ENCODE peak calls at places on chromosomes 13 and 19, in eight cellular contexts. One of them, this sample, is unnamed.

GRCh38 chr19:49690656-49691242 is at the start of gene CPT1C:
- DNase-seq in COR-L47: peak
- DNase-seq in activated T-helper 1 cell treated with anti-CD3 and anti-CD28 coated beads, Interleukin-12 subunit alpha, Interleukin-12 subunit beta, Interleukin-2, Interleukin-4 antibody, amounts not matched to agents 30 ng/mL and 10 ng/mL and 1 ng/mL, durations not matched to agents 14 hours and 24 hours and 36 hours: no peak
- DNase-seq in iPS-NIHi11: peak
- DNase-seq in bronchial epithelial cell: peak
- DNase-seq in activated naive CD4-positive, alpha-beta T cell: no peak
- DNase-seq in AG09309: no peak
- DNase-seq in GM10248: peak
- DNase-seq in this sample: no peak

GRCh38 chr19:50555447-50556235 is 12.6 kb downstream of the LRRC4B start:
- DNase-seq in activated naive CD4-positive, alpha-beta T cell: no peak
- DNase-seq in bronchial epithelial cell: no peak
- DNase-seq in GM10248: no peak
- DNase-seq in AG09309: no peak
- DNase-seq in iPS-NIHi11: no peak
- DNase-seq in COR-L47: no peak
- DNase-seq in activated T-helper 1 cell treated with anti-CD3 and anti-CD28 coated beads, Interleukin-12 subunit alpha, Interleukin-12 subunit beta, Interleukin-2, Interleukin-4 antibody, amounts not matched to agents 30 ng/mL and 10 ng/mL and 1 ng/mL, durations not matched to agents 14 hours and 24 hours and 36 hours: no peak
- DNase-seq in this sample: no peak

GRCh38 chr19:40249201-40249600 is 22.7 kb upstream of the CCNP start:
- DNase-seq in activated T-helper 1 cell treated with anti-CD3 and anti-CD28 coated beads, Interleukin-12 subunit alpha, Interleukin-12 subunit beta, Interleukin-2, Interleukin-4 antibody, amounts not matched to agents 30 ng/mL and 10 ng/mL and 1 ng/mL, durations not matched to agents 14 hours and 24 hours and 36 hours: no peak
- DNase-seq in AG09309: no peak
- DNase-seq in iPS-NIHi11: no peak
- DNase-seq in GM10248: no peak
- DNase-seq in bronchial epithelial cell: no peak
- DNase-seq in activated naive CD4-positive, alpha-beta T cell: no peak
- DNase-seq in COR-L47: no peak
- DNase-seq in this sample: no peak

GRCh38 chr19:5978606-5979552 is 939 bp upstream of the RANBP3 start:
- DNase-seq in activated T-helper 1 cell treated with anti-CD3 and anti-CD28 coated beads, Interleukin-12 subunit alpha, Interleukin-12 subunit beta, Interleukin-2, Interleukin-4 antibody, amounts not matched to agents 30 ng/mL and 10 ng/mL and 1 ng/mL, durations not matched to agents 14 hours and 24 hours and 36 hours: no peak
- DNase-seq in bronchial epithelial cell: no peak
- DNase-seq in AG09309: no peak
- DNase-seq in COR-L47: no peak
- DNase-seq in activated naive CD4-positive, alpha-beta T cell: no peak
- DNase-seq in iPS-NIHi11: no peak
- DNase-seq in GM10248: no peak
- DNase-seq in this sample: no peak

GRCh38 chr19:38952395-38953165 is 21.8 kb downstream of the MRPS12 start:
- DNase-seq in COR-L47: peak
- DNase-seq in bronchial epithelial cell: peak
- DNase-seq in GM10248: peak
- DNase-seq in iPS-NIHi11: peak
- DNase-seq in activated naive CD4-positive, alpha-beta T cell: no peak
- DNase-seq in AG09309: no peak
- DNase-seq in activated T-helper 1 cell treated with anti-CD3 and anti-CD28 coated beads, Interleukin-12 subunit alpha, Interleukin-12 subunit beta, Interleukin-2, Interleukin-4 antibody, amounts not matched to agents 30 ng/mL and 10 ng/mL and 1 ng/mL, durations not matched to agents 14 hours and 24 hours and 36 hours: peak
- DNase-seq in this sample: no peak

GRCh38 chr19:1221141-1221903 is 15.7 kb downstream of the STK11 start:
- DNase-seq in bronchial epithelial cell: no peak
- DNase-seq in activated T-helper 1 cell treated with anti-CD3 and anti-CD28 coated beads, Interleukin-12 subunit alpha, Interleukin-12 subunit beta, Interleukin-2, Interleukin-4 antibody, amounts not matched to agents 30 ng/mL and 10 ng/mL and 1 ng/mL, durations not matched to agents 14 hours and 24 hours and 36 hours: no peak
- DNase-seq in COR-L47: no peak
- DNase-seq in activated naive CD4-positive, alpha-beta T cell: no peak
- DNase-seq in GM10248: no peak
- DNase-seq in AG09309: no peak
- DNase-seq in iPS-NIHi11: peak
- DNase-seq in this sample: no peak

GRCh38 chr19:3319643-3320353 is 46.6 kb upstream of the NFIC start:
- DNase-seq in bronchial epithelial cell: no peak
- DNase-seq in GM10248: no peak
- DNase-seq in COR-L47: no peak
- DNase-seq in iPS-NIHi11: peak
- DNase-seq in activated naive CD4-positive, alpha-beta T cell: no peak
- DNase-seq in AG09309: no peak
- DNase-seq in activated T-helper 1 cell treated with anti-CD3 and anti-CD28 coated beads, Interleukin-12 subunit alpha, Interleukin-12 subunit beta, Interleukin-2, Interleukin-4 antibody, amounts not matched to agents 30 ng/mL and 10 ng/mL and 1 ng/mL, durations not matched to agents 14 hours and 24 hours and 36 hours: no peak
- DNase-seq in this sample: no peak

GRCh38 chr19:14091086-14091884 is 734 bp upstream of the SAMD1 start:
- DNase-seq in COR-L47: peak
- DNase-seq in activated naive CD4-positive, alpha-beta T cell: peak
- DNase-seq in GM10248: peak
- DNase-seq in iPS-NIHi11: peak
- DNase-seq in AG09309: no peak
- DNase-seq in bronchial epithelial cell: peak
- DNase-seq in activated T-helper 1 cell treated with anti-CD3 and anti-CD28 coated beads, Interleukin-12 subunit alpha, Interleukin-12 subunit beta, Interleukin-2, Interleukin-4 antibody, amounts not matched to agents 30 ng/mL and 10 ng/mL and 1 ng/mL, durations not matched to agents 14 hours and 24 hours and 36 hours: peak
- DNase-seq in this sample: peak

GRCh38 chr19:6720369-6721112 is at the start of gene C3:
- DNase-seq in activated naive CD4-positive, alpha-beta T cell: no peak
- DNase-seq in GM10248: no peak
- DNase-seq in AG09309: no peak
- DNase-seq in bronchial epithelial cell: peak
- DNase-seq in activated T-helper 1 cell treated with anti-CD3 and anti-CD28 coated beads, Interleukin-12 subunit alpha, Interleukin-12 subunit beta, Interleukin-2, Interleukin-4 antibody, amounts not matched to agents 30 ng/mL and 10 ng/mL and 1 ng/mL, durations not matched to agents 14 hours and 24 hours and 36 hours: no peak
- DNase-seq in iPS-NIHi11: no peak
- DNase-seq in COR-L47: no peak
- DNase-seq in this sample: no peak

GRCh38 chr13:100356889-100357288 is 231.7 kb downstream of the GGACT start:
- DNase-seq in activated T-helper 1 cell treated with anti-CD3 and anti-CD28 coated beads, Interleukin-12 subunit alpha, Interleukin-12 subunit beta, Interleukin-2, Interleukin-4 antibody, amounts not matched to agents 30 ng/mL and 10 ng/mL and 1 ng/mL, durations not matched to agents 14 hours and 24 hours and 36 hours: no peak
- DNase-seq in iPS-NIHi11: no peak
- DNase-seq in activated naive CD4-positive, alpha-beta T cell: no peak
- DNase-seq in GM10248: no peak
- DNase-seq in bronchial epithelial cell: no peak
- DNase-seq in COR-L47: no peak
- DNase-seq in AG09309: peak
- DNase-seq in this sample: no peak

GRCh38 chr19:53785196-53785889 is 38.8 kb downstream of the NLRP12 start:
- DNase-seq in bronchial epithelial cell: no peak
- DNase-seq in GM10248: no peak
- DNase-seq in iPS-NIHi11: no peak
- DNase-seq in activated naive CD4-positive, alpha-beta T cell: no peak
- DNase-seq in activated T-helper 1 cell treated with anti-CD3 and anti-CD28 coated beads, Interleukin-12 subunit alpha, Interleukin-12 subunit beta, Interleukin-2, Interleukin-4 antibody, amounts not matched to agents 30 ng/mL and 10 ng/mL and 1 ng/mL, durations not matched to agents 14 hours and 24 hours and 36 hours: no peak
- DNase-seq in AG09309: no peak
- DNase-seq in COR-L47: no peak
- DNase-seq in this sample: no peak

GRCh38 chr13:30572859-30573275 is 44.9 kb upstream of the USPL1 start:
- DNase-seq in GM10248: peak
- DNase-seq in activated T-helper 1 cell treated with anti-CD3 and anti-CD28 coated beads, Interleukin-12 subunit alpha, Interleukin-12 subunit beta, Interleukin-2, Interleukin-4 antibody, amounts not matched to agents 30 ng/mL and 10 ng/mL and 1 ng/mL, durations not matched to agents 14 hours and 24 hours and 36 hours: no peak
- DNase-seq in activated naive CD4-positive, alpha-beta T cell: no peak
- DNase-seq in iPS-NIHi11: peak
- DNase-seq in bronchial epithelial cell: peak
- DNase-seq in COR-L47: no peak
- DNase-seq in AG09309: no peak
- DNase-seq in this sample: no peak

GRCh38 chr19:6728346-6728745 is 7.9 kb upstream of the C3 start:
- DNase-seq in bronchial epithelial cell: no peak
- DNase-seq in GM10248: peak
- DNase-seq in activated naive CD4-positive, alpha-beta T cell: no peak
- DNase-seq in AG09309: no peak
- DNase-seq in iPS-NIHi11: no peak
- DNase-seq in activated T-helper 1 cell treated with anti-CD3 and anti-CD28 coated beads, Interleukin-12 subunit alpha, Interleukin-12 subunit beta, Interleukin-2, Interleukin-4 antibody, amounts not matched to agents 30 ng/mL and 10 ng/mL and 1 ng/mL, durations not matched to agents 14 hours and 24 hours and 36 hours: no peak
- DNase-seq in COR-L47: no peak
- DNase-seq in this sample: no peak